ENCODE peak calls at places on chromosome 9, in four cellular contexts. I is fibroblast of pulmonary artery, A is psoas muscle, W is kidney epithelial cell. F is an unnamed sample.

GRCh38 chr9:103167530-103167929 is 172.4 kb downstream of the CYLC2 start:
- DNase-seq in A (no peak), I (no peak), W (no peak), F (no peak)

GRCh38 chr9:87149794-87150193 is 202.5 kb upstream of the GAS1 start:
- DNase-seq in W (no peak), I (no peak), A (no peak), F (no peak)

GRCh38 chr9:88916875-88917274 is 74.4 kb upstream of the S1PR3 start:
- DNase-seq in I (no peak), W (no peak), A (no peak), F (no peak)

GRCh38 chr9:112443200-112443599 is 43.4 kb upstream of the KIAA1958 start:
- DNase-seq in I (peak; percentile 45), W (no peak), A (no peak), F (no peak)

GRCh38 chr9:109010676-109011655 is 2.3 kb downstream of the CTNNAL1 start:
- DNase-seq in A (no peak), W (peak; percentile 43), I (peak; percentile 83), F (peak; percentile 29)

GRCh38 chr9:4065054-4065453 is 234.8 kb downstream of the GLIS3 start:
- DNase-seq in I (no peak), W (no peak), A (no peak), F (no peak)

GRCh38 chr9:84827248-84827786 is 157.8 kb downstream of the NTRK2 start:
- DNase-seq in A (no peak), I (no peak), W (no peak), F (no peak)

GRCh38 chr9:92989561-92989960 is 42.2 kb downstream of the FGD3 start:
- DNase-seq in A (no peak), I (no peak), W (no peak), F (no peak)

GRCh38 chr9:33175633-33176325 is 8.6 kb upstream of the B4GALT1 start:
- DNase-seq in W (no peak), A (no peak), I (no peak), F (no peak)

GRCh38 chr9:111483419-111483861 is 743 bp downstream of the ECPAS start:
- DNase-seq in I (no peak), A (no peak), W (no peak), F (no peak)

GRCh38 chr9:96413312-96414221 is 4.6 kb downstream of the ZNF367 start:
- DNase-seq in A (no peak), W (no peak), I (no peak), F (no peak)

GRCh38 chr9:89635007-89635742 is 30.4 kb downstream of the GADD45G start:
- DNase-seq in W (peak; percentile 61), I (peak; percentile 78), A (no peak), F (no peak)

GRCh38 chr9:3337515-3337914 is 188.3 kb downstream of the RFX3 start:
- DNase-seq in I (peak; percentile 85), W (peak; percentile 12), A (no peak), F (no peak)

GRCh38 chr9:36999728-37000333 is 34.2 kb downstream of the PAX5 start:
- DNase-seq in A (no peak), W (no peak), I (no peak), F (no peak)

GRCh38 chr9:3181049-3181953 is 337.4 kb upstream of the PUM3 start:
- DNase-seq in I (peak; percentile 21), W (no peak), A (peak; percentile 17), F (no peak)

GRCh38 chr9:117725426-117725887 is 21.3 kb downstream of the TLR4 start:
- DNase-seq in I (peak; percentile 65), W (no peak), A (no peak), F (no peak)

GRCh38 chr9:26682796-26683496 is 209.7 kb downstream of the CAAP1 start:
- DNase-seq in W (no peak), I (no peak), A (no peak), F (no peak)

GRCh38 chr9:132804576-132805295 is 73.3 kb downstream of the AK8 start:
- DNase-seq in A (no peak), W (no peak), I (no peak), F (no peak)

GRCh38 chr9:105093685-105094084 is 150.8 kb upstream of the SLC44A1 start:
- DNase-seq in I (no peak), W (no peak), A (no peak), F (no peak)

GRCh38 chr9:89384783-89385182 is 66.5 kb downstream of the SECISBP2 start:
- DNase-seq in W (no peak), A (no peak), I (no peak), F (no peak)

GRCh38 chr9:114551750-114552685 is 35.6 kb upstream of the ATP6V1G1 start:
- DNase-seq in W (peak; percentile 98), I (peak; percentile 95), A (peak; percentile 33), F (peak; percentile 90)

GRCh38 chr9:2874001-2874750 is 30.3 kb upstream of the PUM3 start:
- DNase-seq in A (no peak), W (no peak), I (peak; percentile 74), F (no peak)

GRCh38 chr9:133103183-133103986 is 17.7 kb downstream of the RALGDS start:
- DNase-seq in A (peak; percentile 76), I (peak; percentile 46), W (no peak), F (no peak)

GRCh38 chr9:114906922-114907571 is 23.3 kb downstream of the TNFSF8 start:
- DNase-seq in A (no peak), W (no peak), I (peak; percentile 71), F (no peak)

GRCh38 chr9:136995370-136995769 is 998 bp downstream of the CLIC3 start:
- DNase-seq in W (no peak), I (no peak), A (no peak), F (no peak)
- H3K4me3 ChIP-seq in W (no peak overlapping the region), I (no peak overlapping the region), A (no peak overlapping the region), F (no peak overlapping the region)

DNA sequence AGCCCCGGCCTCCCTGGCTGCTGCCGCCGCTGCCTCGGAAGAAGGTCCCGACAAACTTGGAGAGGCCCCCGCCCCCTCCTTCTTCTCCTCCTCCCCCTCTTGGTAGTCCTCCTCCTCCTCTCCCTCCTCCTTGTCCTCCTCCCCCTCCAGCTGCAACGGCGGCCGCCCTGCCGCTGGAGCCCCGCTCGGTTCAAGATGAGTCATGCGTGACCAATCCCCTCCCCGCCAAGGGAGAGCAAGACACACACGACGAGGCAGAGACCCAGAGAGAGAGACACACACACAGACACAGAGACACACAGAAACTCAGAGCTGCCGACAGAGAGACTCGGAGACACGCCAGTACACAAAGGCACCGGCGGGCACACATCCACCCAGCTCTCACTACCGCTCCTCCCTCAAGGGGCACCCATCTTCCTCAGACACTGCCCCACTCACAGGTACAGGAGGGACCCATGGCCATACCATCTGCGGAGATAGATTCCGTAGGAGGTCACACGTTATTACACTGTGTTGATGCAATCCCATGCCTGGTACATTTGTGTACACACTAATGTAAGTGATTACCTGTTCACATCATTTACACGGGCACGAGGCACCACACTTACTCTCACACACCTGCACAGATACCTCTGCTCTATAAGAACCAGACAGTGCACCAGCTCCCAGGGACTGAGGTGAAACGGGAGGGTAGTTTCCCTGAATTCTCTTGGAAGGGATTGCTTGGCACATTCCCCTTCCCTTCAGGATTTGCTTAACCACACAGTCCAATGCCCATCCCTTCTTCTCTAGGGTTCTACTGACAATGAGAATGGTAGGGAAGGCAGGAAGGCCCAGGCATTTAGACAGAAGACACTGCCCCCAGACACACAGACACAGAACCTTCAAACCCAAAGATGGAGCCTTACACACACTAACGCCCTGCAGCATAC is at the start of gene LHX6:
- DNase-seq in A (no peak), W (no peak), I (peak; percentile 18), F (no peak)
- TF ChIP-seq CTCF in A (no peak), W (no peak), I (no peak), F (no peak)

GRCh38 chr9:91420471-91421021 is 3.1 kb downstream of the NFIL3 start:
- DNase-seq in A (no peak), I (peak; percentile 41), W (no peak), F (no peak)
- H3K4me3 ChIP-seq in A (peak overlapping the region; percentile 87), I (peak overlapping the region; percentile 81), W (peak overlapping the region; percentile 64), F (peak overlapping the region; percentile 87)

GRCh38 chr9:98118640-98119601 is at the start of gene TRIM14:
- DNase-seq in A (peak; percentile 59), W (no peak), I (peak; percentile 56), F (no peak)
- TF ChIP-seq CTCF in A (no peak), W (peak; percentile 27), I (peak; percentile 19), F (peak; percentile 29)

DNA sequence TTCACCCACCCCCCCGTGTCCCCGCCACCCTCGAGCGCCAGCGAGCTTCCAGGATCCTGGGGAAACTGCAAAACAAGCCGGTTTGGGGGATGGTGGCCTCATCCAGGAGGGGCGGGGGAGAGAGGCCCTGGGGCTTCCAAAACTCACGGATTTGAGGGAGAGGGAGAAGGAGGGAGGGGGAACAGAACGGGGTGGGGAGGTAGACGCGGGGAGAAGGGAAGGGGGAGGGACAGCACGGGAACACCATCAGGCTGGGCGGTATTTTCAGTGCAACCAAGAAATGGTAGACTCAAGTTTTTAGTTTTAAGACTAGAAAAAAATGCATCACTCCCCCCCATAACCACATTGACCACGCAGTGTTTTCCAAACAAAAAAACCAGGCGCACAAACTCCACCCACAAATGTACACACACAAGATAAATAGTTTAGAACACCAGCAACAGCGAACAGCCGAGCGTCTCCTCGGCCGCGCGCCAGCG is 1.4 kb downstream of the NRARP start:
- DNase-seq in A (no peak), W (no peak), I (peak; percentile 72), F (no peak)
- H3K4me3 ChIP-seq in A (peak overlapping the region; percentile 66), W (peak overlapping the region; percentile 33), I (peak overlapping the region; percentile 59), F (peak overlapping the region; percentile 33)

GRCh38 chr9:101566904-101567724 is 27.7 kb downstream of the PPP3R2 start:
- DNase-seq in A (no peak), W (no peak), I (peak; percentile 52), F (no peak)
- TF ChIP-seq CTCF in A (no peak), W (peak; percentile 51), I (peak; percentile 57), F (peak; percentile 50)

DNA sequence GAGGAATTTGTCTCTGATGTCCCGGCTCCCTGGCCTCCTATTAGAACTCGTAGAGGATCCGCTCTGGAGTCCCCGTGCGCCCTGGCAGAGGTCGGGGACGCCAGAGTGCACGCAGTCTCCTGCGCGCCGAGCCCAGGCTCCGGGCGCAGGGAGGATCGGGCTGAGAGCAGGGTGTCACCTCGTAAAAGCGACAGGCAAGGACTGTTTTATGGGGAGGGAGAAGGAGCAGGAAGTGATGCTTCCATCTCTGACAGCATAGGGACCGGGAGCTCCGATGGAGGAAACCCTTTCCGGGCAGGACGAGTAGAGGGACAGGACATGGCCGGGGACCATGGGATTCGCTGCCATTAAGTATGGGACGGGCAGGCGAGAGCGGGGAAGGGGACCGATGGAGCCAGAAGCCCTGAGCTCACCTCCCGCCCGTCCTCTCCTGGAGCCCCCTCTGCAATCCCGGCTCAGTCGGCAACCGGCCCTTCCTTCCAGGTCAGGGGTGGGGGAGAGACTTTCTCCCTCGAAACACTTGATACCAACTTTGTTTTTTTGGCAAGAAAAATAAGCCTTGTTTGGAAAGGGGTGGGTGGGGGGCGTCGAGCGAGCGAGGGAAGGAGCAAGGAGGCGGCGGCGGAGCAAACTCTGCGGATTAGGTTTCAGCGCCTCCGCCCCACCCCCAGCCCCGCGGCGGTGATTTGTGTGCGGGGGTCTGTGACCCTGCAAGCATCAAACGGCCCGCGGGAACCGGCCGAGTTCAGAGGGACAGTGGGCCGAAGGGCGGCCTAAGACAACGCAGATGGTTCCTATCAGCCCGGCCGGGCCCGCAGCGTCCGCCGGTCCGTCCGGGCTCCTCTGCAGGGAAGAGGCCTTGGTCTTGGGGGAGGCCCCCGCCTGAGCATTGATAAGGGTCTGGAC is 12.6 kb downstream of the LMX1B start:
- DNase-seq in A (no peak), W (no peak), I (no peak), F (no peak)
- H3K4me3 ChIP-seq in A (peak overlapping the region; percentile 45), W (no peak overlapping the region), I (no peak overlapping the region), F (no peak overlapping the region)

GRCh38 chr9:14478175-14479165 is 164.5 kb upstream of the NFIB start:
- DNase-seq in W (no peak), I (no peak), A (no peak), F (no peak)
- TF ChIP-seq CTCF in W (no peak), I (no peak), A (no peak), F (no peak)